ENCODE peak calls at places on chromosomes 3 and 15, in nine cellular contexts. Y is stimulated activated CD4-positive, alpha-beta T cell treated with anti-CD3 and anti-CD28 coated beads, Interleukin-15, amount 100 ng/mL, for 1 hour; R is NCI-H1105 treated with DMSO at 0.1 percent for 48 hours; Z is RWPE1; C is AG09319; W is B cell; A is HTR-8/SVneo; D is WTC11; O is activated CD8-positive, alpha-beta memory T cell treated with anti-CD3 and anti-CD28 coated beads, Interleukin-2, amount 50 U/mL, for 48 hours. M is an unnamed sample.

GRCh38 chr3:21835266-21835665 is 84.3 kb upstream of the ZNF385D start:
- DNase-seq in D (no peak), R (no peak), W (no peak), O (no peak), Z (no peak), A (no peak), Y (no peak), C (no peak), M (peak)

GRCh38 chr3:37053337-37053736 is 60.0 kb downstream of the MLH1 start:
- DNase-seq in R (no peak), Y (no peak), C (no peak), O (no peak), Z (no peak), D (no peak), W (no peak), A (no peak), M (no peak)

GRCh38 chr15:89406218-89406716 is 71.6 kb upstream of the POLG start:
- DNase-seq in O (no peak), C (no peak), A (no peak), Z (no peak), Y (no peak), R (no peak), W (no peak), D (no peak), M (no peak)

GRCh38 chr3:44984335-44984734 is 8.3 kb downstream of the EXOSC7 start:
- DNase-seq in A (no peak), Z (no peak), Y (no peak), C (no peak), O (no peak), D (no peak), R (no peak), W (no peak), M (no peak)

GRCh38 chr3:87354399-87354798 is 78.0 kb upstream of the POU1F1 start:
- DNase-seq in A (no peak), Y (no peak), W (no peak), R (no peak), Z (no peak), O (no peak), C (no peak), D (no peak), M (peak)

GRCh38 chr15:34808016-34808415 is 12.7 kb upstream of the ACTC1 start:
- DNase-seq in D (no peak), Z (no peak), W (no peak), A (no peak), O (no peak), C (no peak), R (no peak), Y (no peak), M (peak)

GRCh38 chr3:62134061-62134496 is 239.3 kb downstream of the FEZF2 start:
- DNase-seq in R (peak), D (no peak), A (peak), O (no peak), C (no peak), Z (peak), W (no peak), Y (no peak), M (peak)

GRCh38 chr3:32177702-32178198 is 60.7 kb upstream of the CMTM8 start:
- DNase-seq in W (no peak), O (peak), R (peak), C (peak), Z (peak), Y (no peak), A (peak), D (peak), M (peak)

GRCh38 chr3:195003006-195003892 is 267.7 kb downstream of the XXYLT1 start:
- DNase-seq in O (peak), D (no peak), Z (no peak), R (no peak), W (no peak), C (peak), A (no peak), Y (no peak), M (peak)

GRCh38 chr3:179703816-179704215 is 51.0 kb downstream of the USP13 start:
- DNase-seq in Z (no peak), W (no peak), A (no peak), Y (no peak), O (no peak), R (no peak), C (no peak), D (no peak), M (no peak)

GRCh38 chr15:74431645-74432044 is 2.1 kb downstream of the SEMA7A start:
- DNase-seq in D (no peak), A (no peak), Z (no peak), O (peak), Y (no peak), C (no peak), R (no peak), W (no peak), M (no peak)

GRCh38 chr15:27059610-27060202 is 88.7 kb downstream of the GABRG3 start:
- DNase-seq in Z (peak), A (no peak), O (peak), R (peak), Y (no peak), C (peak), D (peak), W (peak), M (peak)

GRCh38 chr3:27043328-27043956 is 325.7 kb downstream of the NEK10 start:
- DNase-seq in Y (no peak), A (no peak), W (no peak), O (no peak), D (no peak), Z (no peak), C (no peak), R (no peak), M (no peak)

GRCh38 chr3:93867425-93867824 is 106.3 kb downstream of the PROS1 start:
- DNase-seq in C (no peak), O (no peak), A (no peak), Y (no peak), D (no peak), Z (no peak), R (no peak), W (no peak), M (peak)

GRCh38 chr3:111238896-111239295 is 167.3 kb downstream of the NECTIN3 start:
- DNase-seq in W (no peak), Z (no peak), D (no peak), Y (no peak), O (no peak), R (no peak), C (no peak), A (no peak), M (no peak)

GRCh38 chr15:69576035-69576526 is 123.5 kb downstream of the RPLP1 start:
- DNase-seq in Z (peak), O (peak), C (no peak), A (peak), W (peak), D (peak), R (peak), Y (peak), M (peak)

GRCh38 chr3:194548346-194549321 is 61.8 kb upstream of the ATP13A3 start:
- DNase-seq in R (peak), C (no peak), O (no peak), W (no peak), A (no peak), Y (no peak), D (no peak), Z (no peak), M (no peak)

GRCh38 chr3:105555206-105555605 is 188.5 kb downstream of the ALCAM start:
- DNase-seq in O (no peak), W (no peak), D (no peak), A (no peak), Y (no peak), R (no peak), C (no peak), Z (no peak), M (no peak)

GRCh38 chr15:39593071-39594055 is 12.5 kb downstream of the THBS1 start:
- DNase-seq in W (no peak), R (no peak), Y (no peak), A (no peak), C (peak), Z (no peak), D (no peak), O (no peak), M (no peak)

GRCh38 chr15:53351373-53351772 is 408.1 kb downstream of the WDR72 start:
- DNase-seq in Y (no peak), Z (no peak), O (no peak), R (no peak), C (no peak), D (no peak), A (no peak), W (no peak), M (no peak)

GRCh38 chr15:36831125-36831914 is 251.9 kb downstream of the CDIN1 start:
- DNase-seq in R (no peak), W (no peak), D (no peak), Z (peak), C (peak), A (peak), O (no peak), Y (no peak), M (no peak)

GRCh38 chr3:187958432-187959003 is 195.4 kb upstream of the LPP start:
- DNase-seq in R (no peak), D (no peak), O (peak), A (no peak), Y (no peak), W (peak), Z (no peak), C (no peak), M (no peak)

GRCh38 chr3:11604139-11604895 is 39.4 kb downstream of the VGLL4 start:
- DNase-seq in R (no peak), Y (no peak), A (no peak), O (no peak), C (no peak), W (no peak), D (no peak), Z (no peak), M (no peak)

GRCh38 chr3:111801697-111802655 is 57.1 kb upstream of the PHLDB2 start:
- DNase-seq in D (no peak), C (peak), O (no peak), A (peak), W (no peak), Y (no peak), Z (peak), R (no peak), M (peak)

M was measured in MCF 10A.